ENCODE peak calls at places on chromosomes 4 and X, in six cellular contexts. One of them, this sample, is unnamed.

GRCh38 chr4:96227515-96227914 is 387.6 kb downstream of the PDHA2 start:
- DNase-seq in GM23248: no peak
- DNase-seq in K562: no peak
- DNase-seq in fibroblast of lung: no peak
- DNase-seq in keratinocyte: no peak
- DNase-seq in PC-3: no peak
- DNase-seq in this sample: no peak

GRCh38 chr4:119138046-119138445 is 2.4 kb downstream of the MYOZ2 start:
- DNase-seq in K562: no peak
- DNase-seq in GM23248: no peak
- DNase-seq in keratinocyte: no peak
- DNase-seq in PC-3: no peak
- DNase-seq in fibroblast of lung: no peak
- DNase-seq in this sample: no peak

GRCh38 chr4:42915484-42915883 is 23.0 kb downstream of the GRXCR1 start:
- DNase-seq in K562: no peak
- DNase-seq in keratinocyte: no peak
- DNase-seq in GM23248: no peak
- DNase-seq in PC-3: peak; percentile 90
- DNase-seq in fibroblast of lung: no peak
- DNase-seq in this sample: peak; percentile 15

GRCh38 chrX:39631275-39631674 is 466.5 kb downstream of the BCOR start:
- DNase-seq in keratinocyte: no peak
- DNase-seq in GM23248: no peak
- DNase-seq in K562: no peak
- DNase-seq in PC-3: no peak
- DNase-seq in fibroblast of lung: no peak
- DNase-seq in this sample: peak; percentile 23

GRCh38 chrX:55710701-55711100 is 6.8 kb upstream of the RRAGB start:
- DNase-seq in K562: no peak
- DNase-seq in keratinocyte: no peak
- DNase-seq in fibroblast of lung: peak; percentile 17
- DNase-seq in GM23248: peak; percentile 63
- DNase-seq in PC-3: peak; percentile 67
- DNase-seq in this sample: peak; percentile 50

GRCh38 chr4:4641661-4642180 is 99.9 kb upstream of the STX18 start:
- DNase-seq in PC-3: no peak
- DNase-seq in keratinocyte: no peak
- DNase-seq in fibroblast of lung: no peak
- DNase-seq in GM23248: no peak
- DNase-seq in K562: no peak
- DNase-seq in this sample: no peak

GRCh38 chr4:174198396-174199179 is 84.9 kb downstream of the FBXO8 start:
- DNase-seq in fibroblast of lung: peak; percentile 89
- DNase-seq in keratinocyte: no peak
- DNase-seq in GM23248: peak; percentile 97
- DNase-seq in PC-3: peak; percentile 83
- DNase-seq in K562: peak; percentile 16
- DNase-seq in this sample: peak; percentile 41

GRCh38 chr4:100206850-100207249 is 16.6 kb upstream of the DDIT4L start:
- DNase-seq in PC-3: no peak
- DNase-seq in GM23248: no peak
- DNase-seq in K562: no peak
- DNase-seq in keratinocyte: no peak
- DNase-seq in fibroblast of lung: no peak
- DNase-seq in this sample: no peak

GRCh38 chr4:31768756-31769155 is 1048.6 kb downstream of the PCDH7 start:
- DNase-seq in GM23248: no peak
- DNase-seq in PC-3: no peak
- DNase-seq in keratinocyte: no peak
- DNase-seq in fibroblast of lung: no peak
- DNase-seq in K562: no peak
- DNase-seq in this sample: no peak

GRCh38 chr4:16641971-16642370 is 256.5 kb downstream of the LDB2 start:
- DNase-seq in fibroblast of lung: peak; percentile 42
- DNase-seq in K562: no peak
- DNase-seq in GM23248: peak; percentile 88
- DNase-seq in keratinocyte: no peak
- DNase-seq in PC-3: no peak
- DNase-seq in this sample: no peak

GRCh38 chr4:2058264-2059033 is 678 bp upstream of the NAT8L start:
- DNase-seq in K562: peak; percentile 80
- DNase-seq in fibroblast of lung: no peak
- DNase-seq in PC-3: no peak
- DNase-seq in keratinocyte: no peak
- DNase-seq in GM23248: peak; percentile 49
- DNase-seq in this sample: no peak

GRCh38 chr4:153428816-153429592 is 37.2 kb upstream of the TMEM131L start:
- DNase-seq in keratinocyte: no peak
- DNase-seq in PC-3: no peak
- DNase-seq in fibroblast of lung: no peak
- DNase-seq in GM23248: no peak
- DNase-seq in K562: no peak
- DNase-seq in this sample: no peak
- H3K9ac ChIP-seq in keratinocyte: no peak overlapping the region
- H3K9ac ChIP-seq in PC-3: no peak overlapping the region
- H3K9ac ChIP-seq in fibroblast of lung: no peak overlapping the region
- H3K9ac ChIP-seq in GM23248: no peak overlapping the region
- H3K9ac ChIP-seq in K562: no peak overlapping the region
- H3K9ac ChIP-seq in this sample: no peak overlapping the region

GRCh38 chrX:137567474-137568232 is 1.7 kb downstream of the ZIC3 start:
- DNase-seq in K562: no peak
- DNase-seq in keratinocyte: no peak
- DNase-seq in GM23248: peak; percentile 1
- DNase-seq in PC-3: no peak
- DNase-seq in fibroblast of lung: no peak
- DNase-seq in this sample: no peak
- TF ChIP-seq EZH2 in K562: no peak
- TF ChIP-seq EZH2 in keratinocyte: peak; percentile 56
- TF ChIP-seq EZH2 in GM23248: peak; percentile 58
- TF ChIP-seq EZH2 in PC-3: peak; percentile 56
- TF ChIP-seq EZH2 in fibroblast of lung: peak; percentile 0
- TF ChIP-seq EZH2 in this sample: peak; percentile 29

DNA sequence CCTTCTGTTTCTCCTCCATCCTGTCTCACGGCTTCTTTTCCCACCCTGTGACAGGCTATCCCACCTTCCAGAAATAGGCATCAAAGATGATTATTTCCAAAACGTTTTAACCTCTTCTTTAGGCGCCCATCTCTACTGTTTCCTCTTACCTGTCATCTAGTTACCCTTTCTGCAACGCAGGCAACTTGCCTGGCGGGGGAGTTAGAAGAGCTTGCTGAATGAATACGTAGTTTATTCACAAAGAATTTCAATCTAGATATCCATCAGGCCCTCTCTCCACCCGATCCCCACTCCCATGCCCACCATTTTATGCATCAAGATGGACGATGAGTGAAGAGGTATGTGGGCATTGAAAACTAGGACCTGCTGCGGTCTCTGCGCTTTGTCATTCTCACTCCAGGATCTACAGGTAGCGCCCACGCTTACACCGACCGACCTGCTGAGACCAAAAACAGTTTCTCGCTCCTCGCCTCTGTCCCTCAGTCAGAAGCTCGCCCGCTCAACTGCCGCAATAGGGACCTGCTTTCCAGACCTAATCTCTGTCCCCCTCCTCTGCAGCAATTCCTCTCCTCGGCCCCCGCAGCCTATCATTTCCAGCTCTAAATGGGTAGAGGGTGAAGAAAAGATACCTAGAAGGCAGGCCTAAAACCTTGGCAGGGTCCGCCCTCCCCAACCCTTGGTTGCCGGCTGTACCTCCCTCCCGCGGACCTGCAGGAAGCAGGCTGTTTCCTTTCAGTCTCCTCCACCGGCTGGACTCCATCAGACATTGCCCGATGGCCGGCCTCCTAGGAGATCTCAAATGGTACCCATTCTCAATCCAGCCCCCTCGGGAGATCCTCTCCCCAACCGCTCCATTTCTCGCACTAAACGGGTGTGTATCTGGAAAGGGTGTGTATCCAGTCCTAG is 624 bp downstream of the BEX5 start:
- DNase-seq in K562: no peak
- DNase-seq in fibroblast of lung: no peak
- DNase-seq in keratinocyte: no peak
- DNase-seq in PC-3: no peak
- DNase-seq in GM23248: peak; percentile 8
- DNase-seq in this sample: no peak
- H3K9ac ChIP-seq in K562: peak overlapping the region; percentile 78
- H3K9ac ChIP-seq in fibroblast of lung: no peak overlapping the region
- H3K9ac ChIP-seq in keratinocyte: no peak overlapping the region
- H3K9ac ChIP-seq in PC-3: no peak overlapping the region
- H3K9ac ChIP-seq in GM23248: no peak overlapping the region
- H3K9ac ChIP-seq in this sample: no peak overlapping the region

GRCh38 chrX:632391-633042 is 1.9 kb downstream of the SHOX start:
- DNase-seq in keratinocyte: no peak
- DNase-seq in PC-3: no peak
- DNase-seq in GM23248: no peak
- DNase-seq in K562: no peak
- DNase-seq in fibroblast of lung: no peak
- DNase-seq in this sample: no peak
- TF ChIP-seq EZH2 in keratinocyte: peak; percentile 46
- TF ChIP-seq EZH2 in PC-3: no peak
- TF ChIP-seq EZH2 in GM23248: no peak
- TF ChIP-seq EZH2 in K562: no peak
- TF ChIP-seq EZH2 in fibroblast of lung: no peak
- TF ChIP-seq EZH2 in this sample: no peak

DNA sequence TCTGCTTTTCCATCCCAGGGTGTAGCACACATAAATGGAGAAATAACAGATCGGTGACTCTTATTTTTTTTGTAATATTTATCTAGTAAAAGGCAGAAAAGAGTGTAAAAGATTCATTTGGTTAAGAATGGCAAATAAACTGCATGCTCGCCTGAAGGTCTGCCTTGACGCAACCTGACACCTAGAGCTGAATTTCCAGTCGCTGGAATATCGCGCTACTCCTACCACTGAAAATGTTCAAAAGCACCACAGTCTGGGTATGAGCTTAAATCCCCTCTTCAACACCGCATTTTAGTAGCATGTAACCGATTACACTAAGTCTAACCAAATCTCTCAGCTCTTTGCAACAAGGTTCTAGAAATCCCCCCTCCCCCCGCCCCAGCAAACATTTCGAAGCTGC is 1.6 kb downstream of the FGF13 start:
- DNase-seq in GM23248: no peak
- DNase-seq in fibroblast of lung: no peak
- DNase-seq in K562: no peak
- DNase-seq in PC-3: no peak
- DNase-seq in keratinocyte: no peak
- DNase-seq in this sample: no peak
- H3K9ac ChIP-seq in GM23248: no peak overlapping the region
- H3K9ac ChIP-seq in fibroblast of lung: no peak overlapping the region
- H3K9ac ChIP-seq in K562: no peak overlapping the region
- H3K9ac ChIP-seq in PC-3: no peak overlapping the region
- H3K9ac ChIP-seq in keratinocyte: no peak overlapping the region
- H3K9ac ChIP-seq in this sample: no peak overlapping the region

GRCh38 chr4:156154978-156155377 is 201.3 kb upstream of the CTSO start:
- DNase-seq in GM23248: peak; percentile 41
- DNase-seq in PC-3: peak; percentile 20
- DNase-seq in keratinocyte: no peak
- DNase-seq in K562: no peak
- DNase-seq in fibroblast of lung: peak; percentile 17
- DNase-seq in this sample: no peak
- TF ChIP-seq EZH2 in GM23248: no peak
- TF ChIP-seq EZH2 in PC-3: no peak
- TF ChIP-seq EZH2 in keratinocyte: no peak
- TF ChIP-seq EZH2 in K562: no peak
- TF ChIP-seq EZH2 in fibroblast of lung: no peak
- TF ChIP-seq EZH2 in this sample: no peak

GRCh38 chrX:108397627-108398392 is 40.4 kb downstream of the COL4A6 start:
- DNase-seq in fibroblast of lung: peak; percentile 46
- DNase-seq in GM23248: peak; percentile 80
- DNase-seq in keratinocyte: no peak
- DNase-seq in K562: no peak
- DNase-seq in PC-3: peak; percentile 89
- DNase-seq in this sample: peak; percentile 86

GRCh38 chrX:108396986-108397385 is 41.2 kb downstream of the COL4A6 start:
- DNase-seq in fibroblast of lung: no peak
- DNase-seq in keratinocyte: no peak
- DNase-seq in GM23248: no peak
- DNase-seq in K562: no peak
- DNase-seq in PC-3: no peak
- DNase-seq in this sample: no peak

GRCh38 chrX:108399427-108400165 is 38.6 kb downstream of the COL4A6 start:
- DNase-seq in keratinocyte: peak; percentile 85
- DNase-seq in fibroblast of lung: peak; percentile 35
- DNase-seq in PC-3: peak; percentile 92
- DNase-seq in GM23248: peak; percentile 66
- DNase-seq in K562: no peak
- DNase-seq in this sample: peak; percentile 86

DNA sequence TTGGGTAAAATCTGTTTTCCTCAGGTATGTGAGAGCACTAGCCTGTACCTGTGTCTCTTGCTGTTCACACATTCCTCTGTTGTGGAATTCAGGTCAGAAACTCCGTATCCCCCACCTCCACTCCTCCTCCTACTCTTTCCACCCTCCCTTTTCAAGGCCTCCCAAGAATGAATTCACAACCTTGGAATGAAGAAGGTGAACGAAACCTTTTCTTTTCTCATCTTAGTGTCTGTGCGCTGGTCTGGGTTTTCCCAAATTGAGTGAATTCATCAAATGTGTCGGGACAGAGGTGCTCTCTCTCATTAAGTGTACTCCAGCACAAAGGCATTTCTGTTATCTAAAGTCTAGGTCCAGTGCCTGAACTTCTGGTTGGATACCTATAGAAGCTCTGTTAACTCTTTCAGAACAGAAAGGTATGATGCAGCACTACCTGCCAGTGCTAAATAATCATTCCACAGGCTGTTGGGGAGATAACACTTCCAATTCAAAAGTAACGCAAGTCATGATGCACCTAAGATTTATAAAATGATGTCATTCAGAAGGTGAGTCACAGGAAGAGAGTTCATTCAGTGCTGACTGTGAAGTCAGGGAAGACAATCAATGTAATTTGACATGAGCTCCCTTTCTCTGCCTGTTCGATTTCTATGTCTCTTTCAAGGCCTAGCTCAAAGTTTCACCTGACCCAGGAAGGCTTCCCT is 41.9 kb downstream of the COL4A6 start:
- DNase-seq in fibroblast of lung: no peak
- DNase-seq in K562: no peak
- DNase-seq in PC-3: peak; percentile 68
- DNase-seq in GM23248: peak; percentile 36
- DNase-seq in keratinocyte: peak; percentile 70
- DNase-seq in this sample: peak; percentile 92
- H3K9ac ChIP-seq in fibroblast of lung: no peak overlapping the region
- H3K9ac ChIP-seq in K562: no peak overlapping the region
- H3K9ac ChIP-seq in PC-3: peak overlapping the region; percentile 93
- H3K9ac ChIP-seq in GM23248: no peak overlapping the region
- H3K9ac ChIP-seq in keratinocyte: peak overlapping the region; percentile 80
- H3K9ac ChIP-seq in this sample: peak overlapping the region; percentile 86